ENCODE peak calls at places on chromosomes 2 and 18, in nine cellular contexts. T is ovary, Y is mucosa of descending colon, G is AG09319, R is fibroblast of mammary gland, V is sigmoid colon, S is cardiac fibroblast, F is Calu3, N is endothelial cell of umbilical vein. M is an unnamed sample.

GRCh38 chr2:85797959-85798358 is 44.2 kb downstream of the ATOH8 start:
- DNase-seq in S (peak), V (peak), F (no peak), T (peak), R (peak), Y (no peak), N (peak), G (no peak), M (peak)

GRCh38 chr2:208266641-208267335 is 733 bp downstream of the PIKFYVE start:
- DNase-seq in S (no peak), V (no peak), T (no peak), R (peak), F (no peak), Y (no peak), N (peak), G (no peak), M (no peak)

GRCh38 chr2:195647302-195647701 is 9.7 kb upstream of the SLC39A10 start:
- DNase-seq in V (no peak), Y (no peak), N (no peak), R (no peak), T (no peak), S (no peak), G (no peak), F (no peak), M (no peak)

GRCh38 chr2:216653931-216654365 is 20.7 kb downstream of the IGFBP2 start:
- DNase-seq in T (no peak), V (no peak), F (no peak), R (peak), Y (no peak), G (peak), S (peak), N (peak), M (no peak)

GRCh38 chr2:24793752-24794477 is 690 bp downstream of the CENPO start:
- DNase-seq in S (peak), N (peak), Y (peak), R (peak), T (no peak), F (no peak), V (no peak), G (no peak), M (peak)

GRCh38 chr18:42568773-42569172 is 546.7 kb downstream of the RIT2 start:
- DNase-seq in N (no peak), V (no peak), R (no peak), S (no peak), G (no peak), T (no peak), F (no peak), Y (no peak), M (no peak)

GRCh38 chr2:220452561-220452960 is 825.1 kb downstream of the SLC4A3 start:
- DNase-seq in T (no peak), Y (no peak), R (no peak), N (no peak), F (no peak), V (no peak), G (no peak), S (no peak), M (no peak)

GRCh38 chr18:62634471-62634870 is 80.9 kb upstream of the PHLPP1 start:
- DNase-seq in V (no peak), N (no peak), S (no peak), Y (no peak), G (peak), F (no peak), T (no peak), R (peak), M (peak)

GRCh38 chr2:30686669-30687068 is 120.6 kb downstream of the CAPN13 start:
- DNase-seq in S (no peak), R (no peak), G (no peak), F (no peak), Y (no peak), T (no peak), V (peak), N (no peak), M (no peak)

GRCh38 chr2:186460465-186460864 is 25.6 kb upstream of the ZC3H15 start:
- DNase-seq in G (no peak), Y (peak), N (peak), F (peak), S (peak), T (no peak), V (no peak), R (peak), M (no peak)

GRCh38 chr2:219243291-219243761 is 1.9 kb downstream of the GLB1L start:
- DNase-seq in G (no peak), T (peak), S (peak), F (no peak), Y (peak), N (peak), R (peak), V (peak), M (no peak)

GRCh38 chr2:120441744-120442471 is 96.0 kb downstream of the INHBB start:
- DNase-seq in S (peak), R (no peak), N (no peak), T (no peak), F (peak), Y (peak), G (no peak), V (peak), M (no peak)

GRCh38 chr18:12307871-12308385 is at the start of gene TUBB6:
- DNase-seq in R (peak), T (peak), F (peak), S (peak), V (peak), Y (peak), N (peak), G (peak), M (peak)

GRCh38 chr18:12305930-12306629 is 2.0 kb upstream of the TUBB6 start:
- DNase-seq in S (no peak), Y (no peak), T (no peak), F (no peak), G (no peak), V (no peak), N (no peak), R (no peak), M (no peak)

GRCh38 chr18:12306752-12307151 is 1.3 kb upstream of the TUBB6 start:
- DNase-seq in S (no peak), T (no peak), F (no peak), V (no peak), G (no peak), Y (no peak), R (no peak), N (no peak), M (no peak)

GRCh38 chr18:12308386-12309100 is 502 bp downstream of the TUBB6 start:
- DNase-seq in N (peak), T (peak), R (peak), S (peak), F (peak), Y (peak), G (peak), V (peak), M (peak)

DNA sequence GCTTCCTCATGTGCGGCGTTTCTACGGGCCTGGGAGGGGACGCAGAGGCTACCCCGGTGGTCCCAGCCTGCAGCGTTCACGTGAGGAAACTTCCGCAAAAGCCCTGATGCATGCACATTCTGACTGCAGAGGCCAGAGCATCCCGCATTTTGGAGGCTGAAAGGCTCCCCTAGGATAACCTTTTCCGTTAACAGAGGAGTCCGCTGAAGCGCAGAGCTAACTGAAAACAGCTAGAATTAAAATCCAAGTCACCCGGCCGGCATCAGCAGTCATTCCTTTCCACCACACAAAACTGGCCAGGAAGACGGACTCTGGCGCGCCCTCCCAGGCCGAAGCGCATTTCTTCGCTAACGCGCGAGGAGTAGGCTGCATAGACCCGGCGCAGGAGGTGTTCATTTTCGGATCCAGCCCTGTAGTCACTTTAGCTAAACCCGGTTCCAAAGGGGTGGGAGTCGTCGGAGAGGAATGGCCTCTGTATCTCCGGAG is 747 bp upstream of the TUBB6 start:
- DNase-seq in S (peak), R (peak), T (peak), V (peak), N (peak), Y (peak), G (no peak), F (no peak), M (peak)
- TF ChIP-seq CTCF in S (no peak), R (peak), T (no peak), V (no peak), N (no peak), Y (no peak), G (peak), F (no peak), M (no peak)

GRCh38 chr2:8525582-8526402 is 156.1 kb upstream of the ID2 start:
- DNase-seq in F (peak), R (peak), N (no peak), T (no peak), S (peak), G (no peak), Y (peak), V (peak), M (no peak)
- TF ChIP-seq CTCF in F (peak), R (no peak), N (no peak), T (no peak), S (no peak), G (no peak), Y (no peak), V (no peak), M (no peak)

GRCh38 chr2:65969161-65969560 is 465.8 kb upstream of the MEIS1 start:
- DNase-seq in N (no peak), V (no peak), T (no peak), R (no peak), Y (peak), S (no peak), F (peak), G (no peak), M (no peak)

GRCh38 chr2:65974067-65974723 is 460.7 kb upstream of the MEIS1 start:
- DNase-seq in G (no peak), F (no peak), T (no peak), V (no peak), S (no peak), N (no peak), R (peak), Y (no peak), M (no peak)
- TF ChIP-seq CTCF in G (no peak), F (no peak), T (no peak), V (no peak), S (no peak), N (no peak), R (peak), Y (no peak), M (peak)

DNA sequence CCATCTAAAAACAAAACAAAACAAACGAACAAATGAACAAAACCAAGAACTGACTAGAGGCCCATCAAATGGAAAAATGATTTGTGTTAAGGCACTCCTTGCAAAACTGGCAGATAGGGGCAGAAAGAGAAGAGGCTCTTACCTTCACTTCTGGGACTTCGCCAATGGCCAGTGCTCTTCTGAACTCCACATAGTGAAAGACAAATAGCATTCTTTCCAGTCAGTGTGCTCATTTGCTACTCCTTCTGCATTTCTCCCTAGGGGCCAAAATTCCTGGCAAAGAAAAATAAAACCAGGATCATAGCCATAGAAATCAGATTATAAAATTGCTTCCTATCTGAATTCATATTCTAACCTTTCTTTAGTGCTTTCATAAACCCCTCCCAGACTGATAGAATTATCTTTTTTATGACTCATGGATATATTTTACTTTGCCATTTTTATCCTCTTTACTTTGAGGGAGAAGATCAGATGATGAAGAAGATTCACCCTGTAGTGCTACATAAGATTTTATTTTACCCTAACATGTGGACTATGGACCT is 56.9 kb upstream of the PELI1 start:
- DNase-seq in T (no peak), Y (no peak), V (no peak), N (no peak), G (no peak), R (peak), S (peak), F (no peak), M (no peak)
- TF ChIP-seq CTCF in T (no peak), Y (no peak), V (no peak), N (no peak), G (no peak), R (no peak), S (no peak), F (no peak), M (no peak)

GRCh38 chr2:136118819-136119716 is 1.1 kb upstream of the CXCR4 start:
- DNase-seq in V (peak), F (peak), N (no peak), Y (peak), T (no peak), R (no peak), G (no peak), S (no peak), M (no peak)

GRCh38 chr2:136116813-136117390 is 1.0 kb downstream of the CXCR4 start:
- DNase-seq in Y (peak), N (no peak), G (no peak), V (no peak), T (no peak), S (no peak), R (no peak), F (peak), M (no peak)

GRCh38 chr2:136119717-136120675 is 2.0 kb upstream of the CXCR4 start:
- DNase-seq in S (no peak), G (no peak), F (no peak), N (no peak), Y (no peak), T (no peak), R (no peak), V (no peak), M (no peak)

GRCh38 chr2:136117391-136117841 is 533 bp downstream of the CXCR4 start:
- DNase-seq in Y (peak), N (peak), S (peak), T (no peak), F (peak), G (no peak), R (peak), V (no peak), M (no peak)

GRCh38 chr2:136117909-136118818 is at the start of gene CXCR4:
- DNase-seq in R (peak), N (peak), S (peak), T (peak), V (peak), Y (peak), G (no peak), F (peak), M (no peak)
- TF ChIP-seq CTCF in R (no peak), N (peak), S (peak), T (no peak), V (no peak), Y (no peak), G (no peak), F (peak), M (no peak)

GRCh38 chr18:76936877-76937276 is 114.5 kb downstream of the ZNF236 start:
- DNase-seq in G (no peak), S (no peak), Y (no peak), N (no peak), T (no peak), V (no peak), R (no peak), F (no peak), M (no peak)
- TF ChIP-seq CTCF in G (no peak), S (no peak), Y (no peak), N (no peak), T (no peak), V (no peak), R (no peak), F (no peak), M (no peak)

GRCh38 chr2:201132518-201132917 is 16.6 kb downstream of the CFLAR start:
- DNase-seq in T (no peak), V (no peak), N (peak), Y (no peak), R (no peak), S (no peak), F (no peak), G (no peak), M (no peak)

GRCh38 chr2:201136889-201137321 is 20.9 kb downstream of the CFLAR start:
- DNase-seq in Y (no peak), N (no peak), F (no peak), V (no peak), T (no peak), S (no peak), G (no peak), R (no peak), M (no peak)

GRCh38 chr2:201137505-201138400 is 21.8 kb downstream of the CFLAR start:
- DNase-seq in V (no peak), F (no peak), T (no peak), N (no peak), Y (no peak), R (no peak), S (no peak), G (no peak), M (no peak)

GRCh38 chr2:201138401-201138970 is 22.5 kb downstream of the CFLAR start:
- DNase-seq in S (no peak), R (no peak), F (no peak), V (no peak), T (no peak), G (no peak), Y (no peak), N (no peak), M (no peak)

GRCh38 chr2:201135396-201135795 is 19.4 kb downstream of the CFLAR start:
- DNase-seq in T (no peak), S (no peak), V (no peak), G (no peak), R (peak), F (no peak), Y (no peak), N (no peak), M (no peak)
- TF ChIP-seq CTCF in T (no peak), S (no peak), V (no peak), G (no peak), R (no peak), F (no peak), Y (no peak), N (no peak), M (no peak)

GRCh38 chr2:52821631-52822030 is 946.0 kb upstream of the CHAC2 start:
- DNase-seq in T (no peak), V (no peak), F (no peak), Y (no peak), S (peak), R (no peak), N (no peak), G (no peak), M (no peak)
- TF ChIP-seq CTCF in T (no peak), V (no peak), F (no peak), Y (no peak), S (no peak), R (no peak), N (no peak), G (no peak), M (peak)